ENCODE peak calls at places on chromosomes 7 and 10, in ten cellular contexts. O, I, S, U, B, H, R, K, M and C are unnamed samples.

GRCh38 chr7:15007507-15007906 is 105.0 kb upstream of the DGKB start:
- DNase-seq in B (no peak), S (no peak), I (no peak), M (no peak), U (no peak), R (no peak), K (no peak), O (peak), H (no peak), C (no peak)

GRCh38 chr7:98423043-98423442 is 22.2 kb upstream of the BAIAP2L1 start:
- DNase-seq in H (no peak), B (no peak), U (no peak), I (no peak), K (no peak), R (no peak), O (no peak), M (no peak), S (no peak), C (no peak)

GRCh38 chr7:37359180-37359579 is 89.5 kb downstream of the ELMO1 start:
- DNase-seq in B (no peak), O (no peak), U (no peak), K (no peak), M (no peak), R (no peak), S (no peak), I (no peak), H (no peak), C (no peak)

GRCh38 chr7:36032362-36032818 is 120.7 kb upstream of the EEPD1 start:
- DNase-seq in R (no peak), K (no peak), S (no peak), O (no peak), U (no peak), H (peak), I (no peak), M (no peak), B (no peak), C (no peak)

GRCh38 chr10:95242581-95243317 is 48.1 kb downstream of the PDLIM1 start:
- DNase-seq in K (no peak), U (no peak), M (no peak), R (peak), I (peak), O (peak), S (no peak), H (peak), B (no peak), C (no peak)

GRCh38 chr7:30566596-30566995 is 28.1 kb upstream of the GARS1 start:
- DNase-seq in S (no peak), K (no peak), M (no peak), H (no peak), O (no peak), I (no peak), U (no peak), B (no peak), R (no peak), C (no peak)

GRCh38 chr7:253491-254336 is 36.3 kb upstream of the FOXL3 start:
- DNase-seq in U (no peak), I (no peak), M (no peak), S (no peak), K (no peak), B (no peak), O (no peak), H (no peak), R (no peak), C (no peak)

GRCh38 chr7:134022512-134022911 is 104.6 kb upstream of the LRGUK start:
- DNase-seq in K (no peak), O (no peak), H (no peak), B (no peak), U (no peak), R (no peak), S (no peak), M (no peak), I (no peak), C (no peak)

GRCh38 chr10:57094083-57094482 is 733.0 kb upstream of the ZWINT start:
- DNase-seq in K (no peak), U (no peak), S (no peak), I (no peak), B (no peak), O (no peak), M (no peak), R (no peak), H (no peak), C (no peak)

GRCh38 chr10:50857579-50857978 is 27.8 kb downstream of the A1CF start:
- DNase-seq in R (no peak), O (peak), M (no peak), S (no peak), B (no peak), H (no peak), K (no peak), I (no peak), U (no peak), C (no peak)

GRCh38 chr10:62182171-62182570 is 86.5 kb downstream of the RTKN2 start:
- DNase-seq in S (no peak), O (no peak), I (no peak), B (no peak), U (no peak), H (no peak), R (no peak), M (no peak), K (no peak), C (no peak)

GRCh38 chr7:105999256-105999655 is 36.2 kb downstream of the CDHR3 start:
- DNase-seq in M (no peak), R (no peak), B (no peak), S (no peak), I (no peak), O (no peak), K (no peak), H (no peak), U (no peak), C (no peak)